ENCODE peak calls at places on chromosomes 12 and 14, in nine cellular contexts. One of them, this sample, is unnamed.
A peak's percentile ranks its signal among the peaks of the same experiment; 100 is the strongest.

GRCh38 chr14:101333335-101334280 is 227.7 kb upstream of the DIO3 start:
- DNase-seq in HTR-8/SVneo: no peak
- DNase-seq in HT1080: no peak
- DNase-seq in SK-MEL-5: no peak
- DNase-seq in stimulated activated CD8-positive, alpha-beta memory T cell treated with anti-CD3 and anti-CD28 coated beads, Interleukin-4, amount 100 ng/mL, for 4 hours: no peak
- DNase-seq in iris pigment epithelial cell: no peak
- DNase-seq in activated T-helper 1 cell treated with anti-CD3 and anti-CD28 coated beads, Interleukin-12 subunit alpha, Interleukin-12 subunit beta, Interleukin-2, Interleukin-4 antibody, amounts not matched to agents 30 ng/mL and 10 ng/mL and 1 ng/mL, durations not matched to agents 14 hours and 24 hours and 36 hours: no peak
- DNase-seq in uterus: no peak
- DNase-seq in ACHN: no peak
- DNase-seq in this sample: no peak

GRCh38 chr14:49959822-49960408 is 67.0 kb downstream of the ARF6 start:
- DNase-seq in activated T-helper 1 cell treated with anti-CD3 and anti-CD28 coated beads, Interleukin-12 subunit alpha, Interleukin-12 subunit beta, Interleukin-2, Interleukin-4 antibody, amounts not matched to agents 30 ng/mL and 10 ng/mL and 1 ng/mL, durations not matched to agents 14 hours and 24 hours and 36 hours: peak; percentile 17
- DNase-seq in HTR-8/SVneo: no peak
- DNase-seq in HT1080: no peak
- DNase-seq in stimulated activated CD8-positive, alpha-beta memory T cell treated with anti-CD3 and anti-CD28 coated beads, Interleukin-4, amount 100 ng/mL, for 4 hours: no peak
- DNase-seq in ACHN: peak; percentile 71
- DNase-seq in uterus: no peak
- DNase-seq in SK-MEL-5: no peak
- DNase-seq in iris pigment epithelial cell: no peak
- DNase-seq in this sample: no peak

GRCh38 chr14:81716953-81717352 is 183.3 kb upstream of the SEL1L start:
- DNase-seq in HTR-8/SVneo: no peak
- DNase-seq in activated T-helper 1 cell treated with anti-CD3 and anti-CD28 coated beads, Interleukin-12 subunit alpha, Interleukin-12 subunit beta, Interleukin-2, Interleukin-4 antibody, amounts not matched to agents 30 ng/mL and 10 ng/mL and 1 ng/mL, durations not matched to agents 14 hours and 24 hours and 36 hours: no peak
- DNase-seq in uterus: no peak
- DNase-seq in HT1080: no peak
- DNase-seq in SK-MEL-5: no peak
- DNase-seq in ACHN: no peak
- DNase-seq in stimulated activated CD8-positive, alpha-beta memory T cell treated with anti-CD3 and anti-CD28 coated beads, Interleukin-4, amount 100 ng/mL, for 4 hours: no peak
- DNase-seq in iris pigment epithelial cell: no peak
- DNase-seq in this sample: no peak

GRCh38 chr12:106223485-106224391 is 24.1 kb downstream of the CKAP4 start:
- DNase-seq in activated T-helper 1 cell treated with anti-CD3 and anti-CD28 coated beads, Interleukin-12 subunit alpha, Interleukin-12 subunit beta, Interleukin-2, Interleukin-4 antibody, amounts not matched to agents 30 ng/mL and 10 ng/mL and 1 ng/mL, durations not matched to agents 14 hours and 24 hours and 36 hours: peak; percentile 59
- DNase-seq in uterus: peak; percentile 77
- DNase-seq in SK-MEL-5: peak; percentile 74
- DNase-seq in iris pigment epithelial cell: peak; percentile 54
- DNase-seq in HTR-8/SVneo: peak; percentile 84
- DNase-seq in HT1080: peak; percentile 65
- DNase-seq in ACHN: peak; percentile 74
- DNase-seq in stimulated activated CD8-positive, alpha-beta memory T cell treated with anti-CD3 and anti-CD28 coated beads, Interleukin-4, amount 100 ng/mL, for 4 hours: no peak
- DNase-seq in this sample: no peak

GRCh38 chr14:102913341-102914211 is 8.9 kb upstream of the AMN start:
- DNase-seq in ACHN: no peak
- DNase-seq in stimulated activated CD8-positive, alpha-beta memory T cell treated with anti-CD3 and anti-CD28 coated beads, Interleukin-4, amount 100 ng/mL, for 4 hours: no peak
- DNase-seq in HTR-8/SVneo: no peak
- DNase-seq in SK-MEL-5: no peak
- DNase-seq in iris pigment epithelial cell: no peak
- DNase-seq in activated T-helper 1 cell treated with anti-CD3 and anti-CD28 coated beads, Interleukin-12 subunit alpha, Interleukin-12 subunit beta, Interleukin-2, Interleukin-4 antibody, amounts not matched to agents 30 ng/mL and 10 ng/mL and 1 ng/mL, durations not matched to agents 14 hours and 24 hours and 36 hours: no peak
- DNase-seq in uterus: no peak
- DNase-seq in HT1080: no peak
- DNase-seq in this sample: no peak

GRCh38 chr12:60106207-60106606 is 510.4 kb downstream of the SLC16A7 start:
- DNase-seq in uterus: no peak
- DNase-seq in stimulated activated CD8-positive, alpha-beta memory T cell treated with anti-CD3 and anti-CD28 coated beads, Interleukin-4, amount 100 ng/mL, for 4 hours: no peak
- DNase-seq in activated T-helper 1 cell treated with anti-CD3 and anti-CD28 coated beads, Interleukin-12 subunit alpha, Interleukin-12 subunit beta, Interleukin-2, Interleukin-4 antibody, amounts not matched to agents 30 ng/mL and 10 ng/mL and 1 ng/mL, durations not matched to agents 14 hours and 24 hours and 36 hours: no peak
- DNase-seq in HTR-8/SVneo: no peak
- DNase-seq in SK-MEL-5: peak; percentile 15
- DNase-seq in HT1080: no peak
- DNase-seq in iris pigment epithelial cell: peak; percentile 37
- DNase-seq in ACHN: peak; percentile 47
- DNase-seq in this sample: no peak

GRCh38 chr12:15701721-15702156 is 87.4 kb downstream of the EPS8 start:
- DNase-seq in HTR-8/SVneo: no peak
- DNase-seq in stimulated activated CD8-positive, alpha-beta memory T cell treated with anti-CD3 and anti-CD28 coated beads, Interleukin-4, amount 100 ng/mL, for 4 hours: no peak
- DNase-seq in activated T-helper 1 cell treated with anti-CD3 and anti-CD28 coated beads, Interleukin-12 subunit alpha, Interleukin-12 subunit beta, Interleukin-2, Interleukin-4 antibody, amounts not matched to agents 30 ng/mL and 10 ng/mL and 1 ng/mL, durations not matched to agents 14 hours and 24 hours and 36 hours: no peak
- DNase-seq in HT1080: peak; percentile 25
- DNase-seq in uterus: no peak
- DNase-seq in ACHN: peak; percentile 57
- DNase-seq in iris pigment epithelial cell: peak; percentile 77
- DNase-seq in SK-MEL-5: no peak
- DNase-seq in this sample: no peak

GRCh38 chr12:105882404-105882803 is 256.4 kb downstream of the NUAK1 start:
- DNase-seq in stimulated activated CD8-positive, alpha-beta memory T cell treated with anti-CD3 and anti-CD28 coated beads, Interleukin-4, amount 100 ng/mL, for 4 hours: no peak
- DNase-seq in iris pigment epithelial cell: peak; percentile 8
- DNase-seq in uterus: peak; percentile 69
- DNase-seq in HTR-8/SVneo: no peak
- DNase-seq in ACHN: no peak
- DNase-seq in activated T-helper 1 cell treated with anti-CD3 and anti-CD28 coated beads, Interleukin-12 subunit alpha, Interleukin-12 subunit beta, Interleukin-2, Interleukin-4 antibody, amounts not matched to agents 30 ng/mL and 10 ng/mL and 1 ng/mL, durations not matched to agents 14 hours and 24 hours and 36 hours: no peak
- DNase-seq in HT1080: peak; percentile 16
- DNase-seq in SK-MEL-5: no peak
- DNase-seq in this sample: no peak

GRCh38 chr12:94062796-94063635 is 85.4 kb upstream of the PLXNC1 start:
- DNase-seq in stimulated activated CD8-positive, alpha-beta memory T cell treated with anti-CD3 and anti-CD28 coated beads, Interleukin-4, amount 100 ng/mL, for 4 hours: no peak
- DNase-seq in HTR-8/SVneo: no peak
- DNase-seq in ACHN: no peak
- DNase-seq in uterus: no peak
- DNase-seq in activated T-helper 1 cell treated with anti-CD3 and anti-CD28 coated beads, Interleukin-12 subunit alpha, Interleukin-12 subunit beta, Interleukin-2, Interleukin-4 antibody, amounts not matched to agents 30 ng/mL and 10 ng/mL and 1 ng/mL, durations not matched to agents 14 hours and 24 hours and 36 hours: no peak
- DNase-seq in HT1080: no peak
- DNase-seq in iris pigment epithelial cell: no peak
- DNase-seq in SK-MEL-5: no peak
- DNase-seq in this sample: no peak

GRCh38 chr12:117144599-117144998 is 45.4 kb upstream of the TESC start:
- DNase-seq in stimulated activated CD8-positive, alpha-beta memory T cell treated with anti-CD3 and anti-CD28 coated beads, Interleukin-4, amount 100 ng/mL, for 4 hours: no peak
- DNase-seq in HTR-8/SVneo: no peak
- DNase-seq in ACHN: no peak
- DNase-seq in uterus: no peak
- DNase-seq in SK-MEL-5: no peak
- DNase-seq in iris pigment epithelial cell: no peak
- DNase-seq in activated T-helper 1 cell treated with anti-CD3 and anti-CD28 coated beads, Interleukin-12 subunit alpha, Interleukin-12 subunit beta, Interleukin-2, Interleukin-4 antibody, amounts not matched to agents 30 ng/mL and 10 ng/mL and 1 ng/mL, durations not matched to agents 14 hours and 24 hours and 36 hours: no peak
- DNase-seq in HT1080: no peak
- DNase-seq in this sample: no peak